ENCODE peak calls at places on chromosomes 3 and 15, in nine cellular contexts. S is pons, Y is endothelial cell, N is sigmoid colon, I is endodermal cell, A is T1000, T is lower lobe of right lung, U is type B pancreatic cell, D is GM10248. O is an unnamed sample.

GRCh38 chr15:79919749-79920511 is 23.1 kb upstream of the MTHFS start:
- DNase-seq in S (no peak), Y (no peak), N (no peak), I (peak), A (no peak), T (no peak), U (no peak), D (no peak), O (no peak)

GRCh38 chr3:48018841-48019240 is 2.6 kb upstream of the MAP4 start:
- DNase-seq in S (no peak), Y (no peak), N (no peak), I (no peak), A (no peak), T (no peak), U (no peak), D (no peak), O (no peak)

GRCh38 chr3:78974181-78974770 is 793.5 kb downstream of the ROBO1 start:
- DNase-seq in S (no peak), Y (no peak), N (no peak), I (no peak), A (no peak), T (no peak), U (no peak), D (no peak), O (no peak)

GRCh38 chr3:40566699-40567098 is 41.9 kb downstream of the ZNF621 start:
- DNase-seq in S (no peak), Y (no peak), N (no peak), I (no peak), A (no peak), T (no peak), U (no peak), D (no peak), O (no peak)

GRCh38 chr3:27758083-27758482 is 36.0 kb upstream of the EOMES start:
- DNase-seq in S (no peak), Y (no peak), N (no peak), I (no peak), A (peak), T (no peak), U (no peak), D (no peak), O (no peak)

GRCh38 chr3:117016359-117016758 is 306.8 kb downstream of the TUSC7 start:
- DNase-seq in S (no peak), Y (no peak), N (no peak), I (peak), A (no peak), T (no peak), U (no peak), D (no peak), O (peak)

GRCh38 chr3:69699183-69699582 is 40.1 kb upstream of the MITF start:
- DNase-seq in S (no peak), Y (no peak), N (no peak), I (no peak), A (no peak), T (no peak), U (no peak), D (no peak), O (no peak)

GRCh38 chr3:24343084-24343783 is 151.4 kb downstream of the THRB start:
- DNase-seq in S (no peak), Y (no peak), N (no peak), I (no peak), A (no peak), T (no peak), U (no peak), D (no peak), O (no peak)

GRCh38 chr3:6860911-6861330 is at the start of gene GRM7:
- DNase-seq in S (peak), Y (peak), N (no peak), I (peak), A (peak), T (no peak), U (no peak), D (no peak), O (peak)

GRCh38 chr15:100759698-100760356 is 119.8 kb upstream of the ALDH1A3 start:
- DNase-seq in S (no peak), Y (no peak), N (no peak), I (peak), A (peak), T (no peak), U (no peak), D (no peak), O (no peak)

GRCh38 chr3:156443079-156443478 is 111.8 kb downstream of the SSR3 start:
- DNase-seq in S (no peak), Y (peak), N (no peak), I (peak), A (no peak), T (no peak), U (no peak), D (no peak), O (no peak)

GRCh38 chr3:185070491-185071335 is 82.1 kb downstream of the C3orf70 start:
- DNase-seq in S (no peak), Y (peak), N (no peak), I (peak), A (no peak), T (no peak), U (no peak), D (no peak), O (peak)

GRCh38 chr3:152443212-152444023 is 174.7 kb downstream of the MBNL1 start:
- DNase-seq in S (no peak), Y (no peak), N (no peak), I (no peak), A (no peak), T (no peak), U (no peak), D (no peak), O (no peak)

GRCh38 chr3:53688989-53689388 is 157.2 kb downstream of the CHDH start:
- DNase-seq in S (no peak), Y (no peak), N (no peak), I (no peak), A (no peak), T (no peak), U (no peak), D (no peak), O (no peak)

GRCh38 chr3:155560594-155560993 is 184.3 kb downstream of the PLCH1 start:
- DNase-seq in S (no peak), Y (no peak), N (no peak), I (peak), A (no peak), T (no peak), U (no peak), D (no peak), O (no peak)

GRCh38 chr15:58515807-58516206 is 84.0 kb downstream of the LIPC start:
- DNase-seq in S (no peak), Y (no peak), N (no peak), I (peak), A (no peak), T (no peak), U (no peak), D (peak), O (no peak)

O was measured in glutamatergic neuron.